ENCODE peak calls at places on chromosome 9, in six cellular contexts. O is stomach, R is transverse colon, N is H1, X is heart left ventricle, V is ovary. U is an unnamed sample.

GRCh38 chr9:69181908-69182353 is 7.9 kb downstream of the TJP2 start:
- DNase-seq in R (no peak), X (no peak), V (no peak), N (peak), O (no peak), U (no peak)

GRCh38 chr9:588952-589351 is 252.5 kb upstream of the DMRT1 start:
- DNase-seq in V (no peak), O (no peak), R (no peak), N (no peak), X (no peak), U (no peak)

GRCh38 chr9:104286792-104287191 is 192.7 kb downstream of the SMC2 start:
- DNase-seq in N (no peak), V (no peak), X (no peak), O (no peak), R (peak), U (no peak)

GRCh38 chr9:136093995-136094881 is 851 bp downstream of the NACC2 start:
- DNase-seq in X (peak), O (peak), R (peak), N (no peak), V (peak), U (peak)

GRCh38 chr9:72589684-72590555 is 68.5 kb downstream of the TMC1 start:
- DNase-seq in N (no peak), V (no peak), X (no peak), R (no peak), O (no peak), U (no peak)

GRCh38 chr9:86795861-86796497 is 151.3 kb downstream of the GAS1 start:
- DNase-seq in V (peak), X (no peak), R (no peak), N (no peak), O (no peak), U (no peak)

GRCh38 chr9:108885643-108886348 is 23.7 kb downstream of the ACTL7A start:
- DNase-seq in V (peak), N (no peak), R (peak), X (no peak), O (no peak), U (peak)

GRCh38 chr9:33099754-33100153 is 23.3 kb upstream of the SMU1 start:
- DNase-seq in R (no peak), V (no peak), N (no peak), X (no peak), O (no peak), U (no peak)

GRCh38 chr9:94853887-94854286 is 127.4 kb downstream of the AOPEP start:
- DNase-seq in N (no peak), X (no peak), O (no peak), V (no peak), R (no peak), U (no peak)

GRCh38 chr9:111056554-111056953 is 18.3 kb upstream of the LPAR1 start:
- DNase-seq in O (no peak), V (no peak), N (no peak), R (no peak), X (no peak), U (no peak)

GRCh38 chr9:123642291-123643278 is 286.6 kb downstream of the CRB2 start:
- DNase-seq in R (peak), X (no peak), N (no peak), V (peak), O (peak), U (no peak)

GRCh38 chr9:109934499-109935214 is 154.7 kb downstream of the PALM2AKAP2 start:
- DNase-seq in X (no peak), V (no peak), R (no peak), O (no peak), N (peak), U (no peak)

GRCh38 chr9:116189683-116190082 is 36.1 kb downstream of the PAPPA start:
- DNase-seq in R (no peak), N (no peak), X (no peak), V (no peak), O (peak), U (no peak)

GRCh38 chr9:84322830-84323229 is 17.7 kb downstream of the SLC28A3 start:
- DNase-seq in X (no peak), R (no peak), O (no peak), N (no peak), V (no peak), U (no peak)

GRCh38 chr9:76585487-76586459 is 126.8 kb downstream of the GCNT1 start:
- DNase-seq in O (no peak), N (no peak), V (no peak), R (no peak), X (no peak), U (no peak)

GRCh38 chr9:22483528-22484060 is 37.0 kb downstream of the DMRTA1 start:
- DNase-seq in V (no peak), X (no peak), N (no peak), R (no peak), O (no peak), U (no peak)

GRCh38 chr9:116471093-116471906 is 215.8 kb upstream of the TRIM32 start:
- DNase-seq in X (no peak), V (peak), R (no peak), O (no peak), N (peak), U (no peak)

GRCh38 chr9:6757132-6757987 is at the start of gene KDM4C:
- DNase-seq in V (peak), X (peak), N (peak), R (peak), O (peak), U (peak)

GRCh38 chr9:113481176-113481805 is 17.8 kb downstream of the RGS3 start:
- DNase-seq in N (no peak), V (no peak), R (peak), O (peak), X (no peak), U (peak)

GRCh38 chr9:8474937-8475336 is 675.4 kb upstream of the DMAC1 start:
- DNase-seq in O (no peak), V (no peak), R (no peak), N (no peak), X (no peak), U (no peak)

GRCh38 chr9:127776195-127776918 is 2.1 kb downstream of the SH2D3C start:
- DNase-seq in R (peak), N (peak), O (no peak), V (no peak), X (no peak), U (no peak)

GRCh38 chr9:84622981-84623380 is 46.5 kb upstream of the NTRK2 start:
- DNase-seq in V (no peak), X (no peak), O (no peak), R (no peak), N (no peak), U (no peak)

GRCh38 chr9:76759726-76760125 is 4.5 kb upstream of the PCA3 start:
- DNase-seq in N (no peak), R (peak), V (no peak), X (no peak), O (no peak), U (peak)

GRCh38 chr9:13033959-13034695 is 245.4 kb downstream of the MPDZ start:
- DNase-seq in X (peak), V (peak), R (peak), O (peak), N (peak), U (no peak)

GRCh38 chr9:84381508-84381907 is 41.0 kb upstream of the SLC28A3 start:
- DNase-seq in V (no peak), N (no peak), X (no peak), O (no peak), R (no peak), U (no peak)

GRCh38 chr9:19768798-19769197 is 20.0 kb downstream of the SLC24A2 start:
- DNase-seq in N (no peak), X (no peak), R (no peak), O (no peak), V (no peak), U (no peak)

GRCh38 chr9:37082214-37082765 is 38.1 kb upstream of the ZCCHC7 start:
- DNase-seq in R (no peak), X (no peak), V (no peak), N (no peak), O (no peak), U (no peak)

GRCh38 chr9:37085233-37085632 is 35.1 kb upstream of the ZCCHC7 start:
- DNase-seq in X (no peak), R (no peak), N (no peak), O (no peak), V (no peak), U (no peak)

GRCh38 chr9:37083654-37084053 is 36.7 kb upstream of the ZCCHC7 start:
- DNase-seq in O (no peak), X (no peak), N (no peak), R (no peak), V (no peak), U (no peak)

DNA sequence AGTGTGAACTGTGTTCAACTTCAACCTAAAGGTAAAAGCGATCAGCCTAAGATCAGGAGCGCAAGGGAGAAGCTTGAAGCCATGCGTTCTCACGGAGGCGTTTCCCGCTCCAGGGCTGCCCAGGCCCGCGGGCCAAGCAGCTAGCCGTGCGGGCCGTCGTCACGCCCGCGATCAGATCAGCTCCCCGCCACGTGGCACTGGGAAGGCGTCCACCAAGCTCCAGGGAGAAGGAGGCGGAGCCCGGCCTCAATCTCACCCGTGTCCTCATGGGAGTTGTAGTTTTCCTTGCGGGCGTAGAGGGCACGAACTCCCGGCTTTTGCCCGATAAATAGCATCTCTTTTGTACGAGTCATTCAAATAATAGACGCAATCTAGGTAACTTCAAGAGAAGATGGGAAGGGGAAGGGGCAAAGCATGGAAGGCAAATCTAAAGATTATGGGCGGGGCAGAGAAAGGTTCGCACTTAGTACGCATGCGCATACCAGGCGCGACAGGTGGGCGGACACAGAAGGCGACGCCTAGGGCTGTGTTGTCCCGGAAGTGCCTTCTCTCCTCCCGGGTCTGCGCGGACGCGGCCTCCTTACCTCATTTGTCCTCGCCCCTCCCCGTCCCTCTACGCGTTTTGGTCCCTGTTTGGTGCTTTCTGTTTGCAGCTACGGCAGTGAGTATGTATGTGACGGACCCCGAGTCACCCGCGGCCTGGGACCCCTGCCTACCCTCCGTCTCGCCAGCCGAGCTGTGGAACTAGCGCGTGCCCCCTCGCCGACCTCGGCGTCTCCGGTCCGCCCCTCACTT is 40.8 kb upstream of the ZCCHC7 start:
- DNase-seq in N (peak), O (peak), R (peak), X (peak), V (peak), U (peak)
- TF ChIP-seq POLR2A in N (peak), O (no peak), R (peak), X (peak), V (peak), U (peak)

GRCh38 chr9:5626727-5627634 is 1.9 kb upstream of the RIC1 start:
- DNase-seq in O (no peak), N (no peak), X (no peak), V (no peak), R (peak), U (no peak)
- TF ChIP-seq POLR2A in O (no peak), N (no peak), X (no peak), V (no peak), R (peak), U (no peak)

GRCh38 chr9:130027533-130028370 is 15.2 kb downstream of the FNBP1 start:
- DNase-seq in O (no peak), X (no peak), R (no peak), N (no peak), V (no peak), U (no peak)

GRCh38 chr9:130029223-130029583 is 13.8 kb downstream of the FNBP1 start:
- DNase-seq in N (no peak), V (no peak), X (no peak), R (no peak), O (no peak), U (no peak)

GRCh38 chr9:130024597-130024994 is 18.4 kb downstream of the FNBP1 start:
- DNase-seq in X (no peak), R (no peak), O (no peak), V (no peak), N (no peak), U (no peak)

GRCh38 chr9:130028493-130029222 is 14.3 kb downstream of the FNBP1 start:
- DNase-seq in O (no peak), R (no peak), N (no peak), X (no peak), V (no peak), U (no peak)

DNA sequence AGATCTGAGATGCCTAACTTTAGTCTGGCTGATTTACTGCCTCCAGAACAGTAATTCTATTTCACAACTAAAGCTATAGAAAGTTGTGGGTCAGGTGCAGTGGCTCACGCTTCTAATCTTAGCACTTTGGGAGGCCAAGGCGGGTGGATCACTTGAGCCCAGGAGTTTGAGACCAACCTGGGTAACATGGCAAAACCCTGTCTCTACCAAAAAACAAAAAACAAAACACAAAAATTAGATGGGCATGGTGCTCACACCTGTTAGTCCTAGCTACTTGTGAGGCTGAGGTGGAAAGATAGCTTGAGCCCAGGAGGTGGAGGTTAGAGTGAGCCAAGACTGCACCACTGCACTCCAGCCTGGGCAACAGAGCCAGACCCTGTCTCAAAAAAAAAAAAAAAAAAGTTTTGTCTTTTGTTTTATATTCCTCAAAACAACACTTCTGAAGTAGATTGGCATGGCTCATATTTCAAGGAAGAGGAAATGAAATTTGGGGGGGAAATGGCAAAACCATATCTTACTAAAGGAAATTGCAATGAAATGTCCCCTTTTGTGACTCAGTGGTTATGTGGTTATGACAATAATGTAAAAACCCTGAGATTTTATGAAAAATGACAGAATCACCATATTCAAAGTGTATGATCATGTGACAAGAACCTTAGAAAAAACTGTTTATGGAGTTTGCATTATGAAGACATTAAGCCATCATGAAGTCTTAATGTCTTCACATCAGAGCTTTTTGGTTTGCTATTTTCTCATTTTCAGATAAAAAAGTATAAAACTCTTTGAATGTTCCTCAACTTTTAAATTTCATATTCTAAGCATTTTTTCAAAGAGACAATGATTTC is 16.2 kb downstream of the FNBP1 start:
- DNase-seq in O (no peak), R (no peak), N (no peak), X (no peak), V (no peak), U (no peak)
- TF ChIP-seq POLR2A in O (no peak), R (no peak), N (no peak), X (no peak), V (no peak), U (no peak)

GRCh38 chr9:35054871-35055644 is 17.4 kb downstream of the VCP start:
- DNase-seq in O (no peak), X (no peak), V (no peak), R (no peak), N (no peak), U (no peak)

GRCh38 chr9:35048521-35048920 is 23.9 kb downstream of the VCP start:
- DNase-seq in X (no peak), V (no peak), N (no peak), R (no peak), O (no peak), U (no peak)

GRCh38 chr9:35054185-35054835 is 18.1 kb downstream of the VCP start:
- DNase-seq in V (no peak), R (no peak), X (no peak), N (no peak), O (no peak), U (no peak)

GRCh38 chr9:35056571-35057270 is 15.7 kb downstream of the VCP start:
- DNase-seq in O (no peak), N (no peak), R (no peak), V (no peak), X (no peak), U (no peak)

GRCh38 chr9:35051069-35051967 is 21.1 kb downstream of the VCP start:
- DNase-seq in O (peak), X (no peak), V (peak), R (peak), N (peak), U (peak)
- TF ChIP-seq POLR2A in O (no peak), X (no peak), V (no peak), R (no peak), N (no peak), U (no peak)

GRCh38 chr9:124973807-124974206 is 32.9 kb upstream of the GOLGA1 start:
- DNase-seq in O (no peak), X (no peak), N (no peak), V (no peak), R (no peak), U (no peak)
- TF ChIP-seq POLR2A in O (no peak), X (no peak), N (no peak), V (no peak), R (no peak), U (no peak)

GRCh38 chr9:16960084-16960483 is 89.6 kb upstream of the BNC2 start:
- DNase-seq in O (no peak), N (no peak), X (no peak), V (no peak), R (no peak), U (no peak)
- TF ChIP-seq POLR2A in O (no peak), N (no peak), X (no peak), V (no peak), R (no peak), U (no peak)

DNA sequence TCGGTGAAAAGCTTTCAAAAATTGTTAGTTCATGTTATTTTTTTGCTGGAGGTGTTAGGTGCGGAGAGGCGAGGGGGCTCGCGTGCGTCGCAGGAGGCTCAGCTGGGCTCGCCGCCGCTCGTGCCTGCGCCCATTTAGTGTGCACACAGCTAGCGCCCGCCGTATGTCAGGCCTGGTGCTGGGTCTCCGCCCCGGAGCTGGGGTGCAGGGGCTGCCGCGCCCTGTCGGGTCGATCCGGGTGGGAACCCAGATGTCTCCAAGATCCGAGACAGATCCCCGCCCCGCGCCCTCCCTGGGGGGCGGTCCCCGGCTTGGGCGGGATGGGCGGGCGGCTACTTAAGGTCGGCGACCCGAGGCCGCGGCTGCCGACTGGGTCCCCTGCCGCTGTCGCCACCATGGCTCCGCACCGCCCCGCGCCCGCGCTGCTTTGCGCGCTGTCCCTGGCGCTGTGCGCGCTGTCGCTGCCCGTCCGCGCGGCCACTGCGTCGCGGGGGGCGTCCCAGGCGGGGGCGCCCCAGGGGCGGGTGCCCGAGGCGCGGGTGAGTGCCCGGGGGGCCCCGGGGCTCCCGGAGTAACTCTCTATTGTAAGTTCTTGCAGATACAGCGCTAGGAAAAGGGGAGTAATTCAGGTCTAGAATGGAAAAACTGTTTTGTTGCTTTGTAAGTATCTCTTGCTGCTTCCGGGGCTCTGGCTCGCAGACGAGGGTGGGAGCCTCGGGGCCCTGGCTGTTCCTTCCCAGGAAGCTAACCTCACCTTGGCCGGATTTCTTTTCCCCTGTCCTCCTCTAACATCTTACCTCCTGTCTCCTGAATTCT is 31.7 kb downstream of the GSN start:
- DNase-seq in R (peak), N (peak), V (peak), O (peak), X (peak), U (peak)
- TF ChIP-seq POLR2A in R (peak), N (no peak), V (no peak), O (no peak), X (peak), U (peak)

DNA sequence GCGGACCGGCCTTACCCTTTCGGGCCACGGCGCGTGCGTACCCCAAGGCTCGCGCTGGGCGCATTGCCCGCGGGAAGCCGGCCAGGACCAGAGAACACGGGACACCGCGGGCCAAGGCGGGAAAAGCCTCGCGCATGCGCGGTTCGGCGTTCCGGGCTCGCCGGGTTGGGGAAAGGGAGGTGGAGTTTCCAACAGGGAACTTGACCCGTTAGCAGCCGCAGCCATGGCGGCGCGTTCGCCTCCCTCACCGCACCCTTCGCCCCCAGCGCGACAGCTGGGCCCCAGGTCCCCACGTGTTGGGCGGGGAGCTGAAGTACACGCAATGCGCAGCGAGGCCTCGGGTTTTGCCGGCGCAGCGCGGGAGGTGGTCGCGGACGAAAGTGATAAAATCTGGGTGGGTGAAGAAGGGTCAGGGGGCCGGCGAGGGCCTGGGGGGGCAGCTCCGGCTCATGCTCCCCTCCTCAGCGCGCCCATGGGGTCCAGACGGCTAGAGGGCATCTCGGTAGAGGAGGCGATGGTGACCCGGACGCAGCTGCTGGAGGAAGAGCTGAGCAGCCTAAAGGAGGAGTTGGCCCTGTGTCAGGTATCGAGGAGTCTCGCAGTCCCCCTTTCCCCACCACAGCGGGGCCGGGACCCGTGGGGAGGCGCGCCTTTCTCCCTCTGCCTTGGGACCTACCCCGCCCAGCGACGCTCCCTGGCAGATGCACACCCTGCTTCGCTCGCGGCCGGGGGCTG is at the start of gene CNTLN:
- DNase-seq in N (peak), R (peak), X (peak), V (peak), O (peak), U (peak)
- TF ChIP-seq POLR2A in N (peak), R (peak), X (peak), V (peak), O (no peak), U (no peak)

U was measured in Peyer's patch.